ENCODE peak calls at places on chromosomes 13 and 19, in six cellular contexts. W is transverse colon, R is mammary epithelial cell, J is nephron progenitor cell, Z is kidney, F is fibroblast of lung. H is an unnamed sample.

GRCh38 chr19:28292822-28293500 is 920.0 kb downstream of the UQCRFS1 start:
- DNase-seq in W (no peak), R (peak; percentile 14), J (no peak), Z (no peak), F (no peak), H (peak; percentile 56)

GRCh38 chr13:61770697-61771096 is 355.0 kb upstream of the PCDH20 start:
- DNase-seq in W (no peak), R (no peak), J (no peak), Z (peak; percentile 22), F (no peak), H (no peak)

GRCh38 chr13:26951581-26952177 is 191.1 kb upstream of the GPR12 start:
- DNase-seq in W (peak; percentile 87), R (no peak), J (no peak), Z (no peak), F (no peak), H (no peak)

GRCh38 chr19:3699741-3700241 is 477 bp downstream of the PIP5K1C start:
- DNase-seq in W (no peak), R (no peak), J (no peak), Z (peak; percentile 80), F (no peak), H (peak; percentile 46)

GRCh38 chr13:103638706-103639105 is 572.5 kb upstream of the SLC10A2 start:
- DNase-seq in W (no peak), R (no peak), J (no peak), Z (no peak), F (no peak), H (no peak)

GRCh38 chr19:3773814-3774515 is 1.9 kb upstream of the RAX2 start:
- DNase-seq in W (no peak), R (no peak), J (no peak), Z (no peak), F (no peak), H (no peak)

GRCh38 chr13:38819053-38819452 is 132.2 kb downstream of the FREM2 start:
- DNase-seq in W (no peak), R (peak; percentile 57), J (no peak), Z (no peak), F (peak; percentile 11), H (no peak)

GRCh38 chr19:56663931-56664500 is 7.5 kb downstream of the ZNF835 start:
- DNase-seq in W (no peak), R (no peak), J (no peak), Z (no peak), F (no peak), H (no peak)

GRCh38 chr19:47598407-47599349 is 10.3 kb upstream of the BICRA start:
- DNase-seq in W (peak; percentile 59), R (peak; percentile 92), J (no peak), Z (no peak), F (peak; percentile 96), H (no peak)

GRCh38 chr13:110907301-110907700 is 7.6 kb downstream of the ANKRD10 start:
- DNase-seq in W (no peak), R (no peak), J (no peak), Z (no peak), F (no peak), H (no peak)

GRCh38 chr13:71395053-71395452 is 472.0 kb downstream of the DACH1 start:
- DNase-seq in W (no peak), R (no peak), J (peak; percentile 8), Z (no peak), F (no peak), H (no peak)

GRCh38 chr19:16327501-16327900 is 2.9 kb downstream of the KLF2 start:
- DNase-seq in W (peak; percentile 39), R (no peak), J (no peak), Z (no peak), F (no peak), H (no peak)

GRCh38 chr19:16327131-16327450 is 2.5 kb downstream of the KLF2 start:
- DNase-seq in W (no peak), R (no peak), J (no peak), Z (no peak), F (no peak), H (no peak)

GRCh38 chr19:16327911-16328823 is 3.5 kb downstream of the KLF2 start:
- DNase-seq in W (peak; percentile 75), R (no peak), J (no peak), Z (peak; percentile 86), F (peak; percentile 96), H (no peak)

GRCh38 chr19:16330368-16330801 is 5.8 kb downstream of the KLF2 start:
- DNase-seq in W (peak; percentile 83), R (peak; percentile 96), J (no peak), Z (peak; percentile 95), F (peak; percentile 73), H (no peak)

DNA sequence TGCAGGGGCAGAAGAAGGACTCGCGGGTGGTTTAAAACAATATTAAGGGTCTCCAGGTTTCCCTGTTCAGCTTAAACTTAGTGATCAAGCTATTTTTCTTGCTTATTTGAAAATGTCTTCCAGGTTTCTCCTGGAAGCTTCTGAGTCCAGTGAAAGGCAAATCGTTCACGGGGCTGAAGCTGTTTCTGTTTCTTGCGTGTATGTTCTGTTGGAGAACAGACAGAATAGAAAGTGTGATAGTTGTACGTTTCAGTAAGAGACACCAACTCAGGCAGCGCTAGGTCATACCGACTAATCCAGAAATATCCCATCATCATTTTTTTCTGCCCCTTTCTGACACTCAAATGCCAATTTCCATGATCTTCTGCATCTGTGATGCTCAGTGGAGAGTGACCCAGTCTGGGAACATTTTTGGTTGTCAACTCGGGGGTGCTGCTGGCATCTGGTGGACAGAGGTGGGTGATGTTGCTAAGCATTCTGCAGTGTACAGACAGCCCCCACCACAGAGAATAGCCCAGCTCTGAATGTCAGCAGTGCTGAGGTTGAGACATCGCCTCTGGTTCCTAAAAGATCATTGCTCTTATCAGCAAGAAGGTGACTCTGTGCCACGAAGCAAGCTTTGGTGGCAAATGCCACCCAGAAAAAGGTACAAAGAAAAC is 4.3 kb downstream of the KLF2 start:
- DNase-seq in W (no peak), R (no peak), J (no peak), Z (no peak), F (no peak), H (no peak)
- TF ChIP-seq CTCF in W (no peak), R (no peak), J (no peak), Z (no peak), F (no peak), H (no peak)

GRCh38 chr13:112208656-112209055 is 141.7 kb downstream of the SOX1 start:
- DNase-seq in W (no peak), R (no peak), J (no peak), Z (no peak), F (no peak), H (no peak)

GRCh38 chr13:112209266-112209665 is 142.3 kb downstream of the SOX1 start:
- DNase-seq in W (no peak), R (no peak), J (no peak), Z (no peak), F (no peak), H (no peak)

GRCh38 chr13:112204881-112205327 is 138.0 kb downstream of the SOX1 start:
- DNase-seq in W (no peak), R (no peak), J (peak; percentile 68), Z (no peak), F (no peak), H (no peak)

GRCh38 chr13:112205990-112206389 is 139.0 kb downstream of the SOX1 start:
- DNase-seq in W (no peak), R (no peak), J (no peak), Z (no peak), F (no peak), H (no peak)

GRCh38 chr13:112207124-112207523 is 140.2 kb downstream of the SOX1 start:
- DNase-seq in W (no peak), R (no peak), J (peak; percentile 25), Z (no peak), F (no peak), H (no peak)
- TF ChIP-seq CTCF in W (no peak), R (no peak), J (no peak), Z (no peak), F (no peak), H (no peak)

DNA sequence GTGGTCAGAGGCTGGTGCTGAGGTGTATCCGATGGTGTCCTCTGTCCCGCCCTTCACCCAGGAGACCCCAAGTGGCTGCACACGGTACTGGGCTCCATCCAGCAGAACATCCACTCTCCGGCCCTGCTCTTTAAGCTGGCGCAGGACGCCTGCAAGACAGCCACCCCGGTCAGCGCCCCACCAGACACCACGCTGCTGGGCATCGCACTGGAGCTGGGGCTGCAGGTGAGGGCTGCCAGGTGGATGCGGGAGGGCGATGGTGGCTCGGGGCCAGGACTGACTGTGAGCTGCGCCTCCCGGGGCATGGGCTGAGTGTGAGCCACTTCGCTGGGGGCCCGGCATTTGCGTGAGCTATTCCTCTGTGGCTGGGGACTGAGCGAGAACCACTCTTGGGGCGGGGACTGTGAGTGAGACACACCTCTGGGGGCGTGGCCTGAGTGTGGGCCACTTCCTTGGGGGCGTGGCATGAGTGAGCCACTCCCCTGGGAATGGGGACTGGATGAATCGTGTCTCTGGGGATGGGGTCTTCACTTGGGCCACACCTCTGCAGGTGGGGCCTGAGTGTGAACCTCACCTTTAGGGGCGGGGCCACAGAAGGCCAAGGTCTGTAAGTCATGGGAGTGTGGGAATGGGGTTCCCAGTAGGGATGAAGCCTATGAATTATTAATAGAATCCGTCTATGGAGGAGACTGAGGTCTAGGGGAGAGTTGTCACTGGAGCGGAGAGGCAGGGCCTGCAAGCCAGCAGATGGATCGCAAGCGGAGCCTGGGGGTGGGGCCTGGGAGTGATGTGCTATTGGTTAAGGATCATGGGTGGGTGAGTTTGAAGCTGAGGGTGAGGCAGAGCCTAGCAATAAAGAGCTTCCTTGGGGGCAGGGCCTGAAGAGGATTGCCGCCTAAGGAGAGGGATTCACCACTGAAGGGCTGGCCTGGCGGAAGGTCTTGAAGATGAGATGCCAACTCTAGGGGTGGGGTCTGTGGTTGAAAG is 30.5 kb downstream of the ZSWIM4 start:
- DNase-seq in W (no peak), R (no peak), J (peak; percentile 79), Z (no peak), F (no peak), H (peak; percentile 48)
- TF ChIP-seq CTCF in W (no peak), R (no peak), J (no peak), Z (no peak), F (no peak), H (peak; percentile 41)

GRCh38 chr19:16376649-16377048 is 52.0 kb downstream of the KLF2 start:
- DNase-seq in W (no peak), R (no peak), J (peak; percentile 40), Z (peak; percentile 71), F (no peak), H (peak; percentile 56)
- TF ChIP-seq CTCF in W (no peak), R (peak; percentile 23), J (peak; percentile 26), Z (peak; percentile 17), F (peak; percentile 13), H (peak; percentile 41)

GRCh38 chr13:108733141-108733540 is 103.7 kb downstream of the MYO16 start:
- DNase-seq in W (no peak), R (no peak), J (no peak), Z (no peak), F (no peak), H (no peak)

DNA sequence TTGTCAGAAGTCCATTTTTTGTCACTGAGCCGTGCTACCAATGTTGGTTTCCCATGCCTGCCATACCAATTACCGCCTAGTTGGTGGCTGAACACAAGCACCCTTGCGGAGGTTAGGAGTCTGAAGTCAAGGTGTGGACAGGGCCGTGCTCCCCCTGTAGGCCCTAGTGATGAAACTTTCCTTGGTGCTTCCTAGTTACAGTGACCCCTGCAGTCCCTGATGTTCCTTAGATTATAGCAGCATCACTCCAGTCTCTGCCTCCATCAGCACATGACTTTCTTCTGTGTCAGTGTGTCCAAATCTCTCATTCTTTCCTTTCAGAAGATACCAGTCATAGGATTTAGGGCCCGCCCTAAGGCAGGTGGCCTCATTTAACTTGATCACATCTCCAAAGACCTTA is 99.0 kb downstream of the MYO16 start:
- DNase-seq in W (no peak), R (no peak), J (peak; percentile 6), Z (no peak), F (no peak), H (no peak)
- TF ChIP-seq CTCF in W (no peak), R (no peak), J (peak; percentile 29), Z (no peak), F (no peak), H (no peak)

H was measured in glutamatergic neuron.